ENCODE peak calls at places on chromosomes 7 and 10, in eight cellular contexts. One of them, this sample, is unnamed.

GRCh38 chr7:3451696-3452095 is 150.6 kb downstream of the SDK1 start:
- DNase-seq in fibroblast of lung: no peak
- DNase-seq in OCI-LY7: no peak
- DNase-seq in hepatocyte: no peak
- DNase-seq in mammary epithelial cell: no peak
- DNase-seq in HCT116: no peak
- DNase-seq in GM23248: no peak
- DNase-seq in neuronal stem cell: no peak
- DNase-seq in this sample: no peak

GRCh38 chr7:148729984-148730733 is 31.5 kb downstream of the CUL1 start:
- DNase-seq in mammary epithelial cell: no peak
- DNase-seq in HCT116: no peak
- DNase-seq in hepatocyte: no peak
- DNase-seq in GM23248: peak; percentile 58
- DNase-seq in neuronal stem cell: no peak
- DNase-seq in fibroblast of lung: peak; percentile 58
- DNase-seq in OCI-LY7: no peak
- DNase-seq in this sample: peak; percentile 53

GRCh38 chr10:95518455-95519131 is 42.6 kb downstream of the SORBS1 start:
- DNase-seq in OCI-LY7: no peak
- DNase-seq in neuronal stem cell: no peak
- DNase-seq in hepatocyte: no peak
- DNase-seq in HCT116: no peak
- DNase-seq in GM23248: no peak
- DNase-seq in fibroblast of lung: no peak
- DNase-seq in mammary epithelial cell: no peak
- DNase-seq in this sample: no peak

GRCh38 chr10:6239213-6239991 is 36.7 kb downstream of the PFKFB3 start:
- DNase-seq in GM23248: peak; percentile 99
- DNase-seq in fibroblast of lung: peak; percentile 90
- DNase-seq in mammary epithelial cell: peak; percentile 98
- DNase-seq in OCI-LY7: peak; percentile 9
- DNase-seq in neuronal stem cell: no peak
- DNase-seq in hepatocyte: peak; percentile 88
- DNase-seq in HCT116: peak; percentile 91
- DNase-seq in this sample: peak; percentile 99

GRCh38 chr10:29496341-29497162 is 138.2 kb downstream of the SVIL start:
- DNase-seq in neuronal stem cell: peak; percentile 67
- DNase-seq in fibroblast of lung: peak; percentile 62
- DNase-seq in hepatocyte: peak; percentile 84
- DNase-seq in GM23248: peak; percentile 79
- DNase-seq in mammary epithelial cell: peak; percentile 60
- DNase-seq in OCI-LY7: peak; percentile 76
- DNase-seq in HCT116: peak; percentile 28
- DNase-seq in this sample: peak; percentile 35

GRCh38 chr7:118836933-118837332 is 612.4 kb downstream of the ANKRD7 start:
- DNase-seq in mammary epithelial cell: no peak
- DNase-seq in GM23248: no peak
- DNase-seq in HCT116: no peak
- DNase-seq in OCI-LY7: no peak
- DNase-seq in hepatocyte: no peak
- DNase-seq in fibroblast of lung: no peak
- DNase-seq in neuronal stem cell: no peak
- DNase-seq in this sample: no peak

GRCh38 chr10:33143160-33143728 is 185.2 kb upstream of the ITGB1 start:
- DNase-seq in mammary epithelial cell: peak; percentile 85
- DNase-seq in OCI-LY7: no peak
- DNase-seq in fibroblast of lung: peak; percentile 83
- DNase-seq in hepatocyte: no peak
- DNase-seq in neuronal stem cell: no peak
- DNase-seq in GM23248: peak; percentile 95
- DNase-seq in HCT116: no peak
- DNase-seq in this sample: peak; percentile 86

GRCh38 chr7:101245147-101245668 is 327 bp upstream of the FIS1 start:
- DNase-seq in neuronal stem cell: no peak
- DNase-seq in fibroblast of lung: no peak
- DNase-seq in GM23248: no peak
- DNase-seq in HCT116: no peak
- DNase-seq in OCI-LY7: no peak
- DNase-seq in mammary epithelial cell: no peak
- DNase-seq in hepatocyte: no peak
- DNase-seq in this sample: no peak

GRCh38 chr10:130227883-130228282 is 91.7 kb downstream of the GLRX3 start:
- DNase-seq in neuronal stem cell: no peak
- DNase-seq in mammary epithelial cell: no peak
- DNase-seq in hepatocyte: no peak
- DNase-seq in OCI-LY7: no peak
- DNase-seq in fibroblast of lung: no peak
- DNase-seq in HCT116: no peak
- DNase-seq in GM23248: no peak
- DNase-seq in this sample: no peak

GRCh38 chr7:114085592-114086490 is 167.0 kb upstream of the PPP1R3A start:
- DNase-seq in neuronal stem cell: peak; percentile 45
- DNase-seq in GM23248: peak; percentile 83
- DNase-seq in HCT116: peak; percentile 64
- DNase-seq in fibroblast of lung: peak; percentile 94
- DNase-seq in hepatocyte: peak; percentile 92
- DNase-seq in mammary epithelial cell: peak; percentile 16
- DNase-seq in OCI-LY7: no peak
- DNase-seq in this sample: peak; percentile 68

GRCh38 chr7:154927624-154928125 is 75.2 kb downstream of the PAXIP1 start:
- DNase-seq in mammary epithelial cell: peak; percentile 72
- DNase-seq in neuronal stem cell: peak; percentile 61
- DNase-seq in GM23248: peak; percentile 92
- DNase-seq in hepatocyte: peak; percentile 92
- DNase-seq in fibroblast of lung: peak; percentile 95
- DNase-seq in OCI-LY7: peak; percentile 91
- DNase-seq in HCT116: peak; percentile 87
- DNase-seq in this sample: peak; percentile 73

GRCh38 chr7:157391036-157391710 is 54.4 kb downstream of the DNAJB6 start:
- DNase-seq in neuronal stem cell: no peak
- DNase-seq in mammary epithelial cell: no peak
- DNase-seq in GM23248: no peak
- DNase-seq in hepatocyte: no peak
- DNase-seq in HCT116: no peak
- DNase-seq in fibroblast of lung: no peak
- DNase-seq in OCI-LY7: no peak
- DNase-seq in this sample: no peak

GRCh38 chr7:44087914-44088838 is 5.8 kb upstream of the POLM start:
- DNase-seq in mammary epithelial cell: no peak
- DNase-seq in HCT116: no peak
- DNase-seq in fibroblast of lung: peak; percentile 65
- DNase-seq in hepatocyte: no peak
- DNase-seq in GM23248: peak; percentile 96
- DNase-seq in OCI-LY7: no peak
- DNase-seq in neuronal stem cell: no peak
- DNase-seq in this sample: peak; percentile 83

GRCh38 chr10:36063396-36063795 is 421.3 kb upstream of the FZD8 start:
- DNase-seq in mammary epithelial cell: no peak
- DNase-seq in fibroblast of lung: no peak
- DNase-seq in hepatocyte: no peak
- DNase-seq in neuronal stem cell: no peak
- DNase-seq in OCI-LY7: no peak
- DNase-seq in GM23248: no peak
- DNase-seq in HCT116: no peak
- DNase-seq in this sample: no peak

GRCh38 chr10:77041636-77042258 is 595.9 kb downstream of the KCNMA1 start:
- DNase-seq in GM23248: no peak
- DNase-seq in hepatocyte: no peak
- DNase-seq in HCT116: no peak
- DNase-seq in neuronal stem cell: no peak
- DNase-seq in fibroblast of lung: no peak
- DNase-seq in OCI-LY7: no peak
- DNase-seq in mammary epithelial cell: no peak
- DNase-seq in this sample: no peak

GRCh38 chr10:48634198-48634983 is 29.5 kb upstream of the ARHGAP22 start:
- DNase-seq in hepatocyte: no peak
- DNase-seq in mammary epithelial cell: peak; percentile 21
- DNase-seq in GM23248: peak; percentile 97
- DNase-seq in neuronal stem cell: no peak
- DNase-seq in HCT116: no peak
- DNase-seq in OCI-LY7: peak; percentile 69
- DNase-seq in fibroblast of lung: peak; percentile 91
- DNase-seq in this sample: peak; percentile 70

DNA sequence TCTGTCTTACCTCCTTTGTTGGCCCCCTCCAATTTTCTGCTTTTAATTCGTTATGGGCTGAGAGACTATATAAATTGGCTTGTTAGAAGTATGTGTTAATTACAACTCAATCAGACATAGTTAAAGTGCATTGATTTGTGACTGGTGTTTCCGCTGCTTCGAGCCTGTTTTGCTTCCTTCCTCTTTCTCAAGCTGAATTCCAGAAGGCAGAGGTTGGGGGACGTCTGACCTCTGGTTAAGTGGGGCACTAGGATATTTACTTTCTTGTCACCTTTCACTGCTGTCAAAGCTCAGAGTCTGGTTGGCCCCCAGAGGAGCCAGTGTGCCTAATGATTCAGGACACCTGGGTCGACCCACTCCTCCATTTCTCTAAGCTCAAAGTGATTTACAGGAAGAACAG is 397.0 kb upstream of the NPVF start:
- DNase-seq in hepatocyte: no peak
- DNase-seq in HCT116: no peak
- DNase-seq in GM23248: no peak
- DNase-seq in neuronal stem cell: no peak
- DNase-seq in mammary epithelial cell: no peak
- DNase-seq in fibroblast of lung: no peak
- DNase-seq in OCI-LY7: peak; percentile 39
- DNase-seq in this sample: no peak
- H2AFZ ChIP-seq in hepatocyte: no peak overlapping the region
- H2AFZ ChIP-seq in HCT116: no peak overlapping the region
- H2AFZ ChIP-seq in GM23248: no peak overlapping the region
- H2AFZ ChIP-seq in neuronal stem cell: peak overlapping the region; percentile 43
- H2AFZ ChIP-seq in mammary epithelial cell: no peak overlapping the region
- H2AFZ ChIP-seq in fibroblast of lung: no peak overlapping the region
- H2AFZ ChIP-seq in OCI-LY7: peak overlapping the region; percentile 51
- H2AFZ ChIP-seq in this sample: no peak overlapping the region

GRCh38 chr7:1555046-1555812 is 776 bp downstream of the TMEM184A start:
- DNase-seq in GM23248: peak; percentile 86
- DNase-seq in hepatocyte: peak; percentile 93
- DNase-seq in OCI-LY7: no peak
- DNase-seq in neuronal stem cell: no peak
- DNase-seq in HCT116: no peak
- DNase-seq in fibroblast of lung: peak; percentile 79
- DNase-seq in mammary epithelial cell: peak; percentile 85
- DNase-seq in this sample: peak; percentile 71
- H2AFZ ChIP-seq in GM23248: peak overlapping the region; percentile 44
- H2AFZ ChIP-seq in hepatocyte: no peak overlapping the region
- H2AFZ ChIP-seq in OCI-LY7: no peak overlapping the region
- H2AFZ ChIP-seq in neuronal stem cell: peak overlapping the region; percentile 79
- H2AFZ ChIP-seq in HCT116: no peak overlapping the region
- H2AFZ ChIP-seq in fibroblast of lung: peak overlapping the region; percentile 59
- H2AFZ ChIP-seq in mammary epithelial cell: peak overlapping the region; percentile 84
- H2AFZ ChIP-seq in this sample: peak overlapping the region; percentile 64

DNA sequence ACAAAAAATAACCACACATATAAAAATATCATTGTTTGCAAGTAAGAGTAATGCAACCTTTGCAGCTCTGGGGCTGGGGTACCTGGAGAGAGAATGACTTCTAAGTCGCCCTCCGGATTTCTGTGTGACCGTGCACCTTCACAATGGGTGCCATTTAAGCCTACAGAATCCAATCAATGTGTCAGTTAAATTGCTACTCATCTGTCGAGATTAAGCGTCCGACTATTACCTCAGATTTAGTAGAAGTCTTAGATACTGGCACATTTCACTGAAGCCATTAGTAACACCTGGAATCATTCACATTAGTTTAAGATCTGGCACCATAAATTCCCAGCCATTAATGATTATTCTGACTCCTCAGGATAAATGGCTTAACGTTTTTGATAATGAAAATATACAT is 507.3 kb upstream of the MGMT start:
- DNase-seq in mammary epithelial cell: no peak
- DNase-seq in HCT116: no peak
- DNase-seq in hepatocyte: no peak
- DNase-seq in OCI-LY7: no peak
- DNase-seq in neuronal stem cell: no peak
- DNase-seq in GM23248: no peak
- DNase-seq in fibroblast of lung: no peak
- DNase-seq in this sample: no peak
- H2AFZ ChIP-seq in mammary epithelial cell: no peak overlapping the region
- H2AFZ ChIP-seq in HCT116: no peak overlapping the region
- H2AFZ ChIP-seq in hepatocyte: no peak overlapping the region
- H2AFZ ChIP-seq in OCI-LY7: no peak overlapping the region
- H2AFZ ChIP-seq in neuronal stem cell: no peak overlapping the region
- H2AFZ ChIP-seq in GM23248: no peak overlapping the region
- H2AFZ ChIP-seq in fibroblast of lung: no peak overlapping the region
- H2AFZ ChIP-seq in this sample: no peak overlapping the region

GRCh38 chr10:88565072-88565471 is 18.0 kb downstream of the RNLS start:
- DNase-seq in hepatocyte: peak; percentile 15
- DNase-seq in HCT116: peak; percentile 12
- DNase-seq in fibroblast of lung: peak; percentile 69
- DNase-seq in mammary epithelial cell: peak; percentile 13
- DNase-seq in GM23248: peak; percentile 62
- DNase-seq in OCI-LY7: peak; percentile 40
- DNase-seq in neuronal stem cell: no peak
- DNase-seq in this sample: no peak
- H2AFZ ChIP-seq in hepatocyte: no peak overlapping the region
- H2AFZ ChIP-seq in HCT116: peak overlapping the region; percentile 97
- H2AFZ ChIP-seq in fibroblast of lung: no peak overlapping the region
- H2AFZ ChIP-seq in mammary epithelial cell: no peak overlapping the region
- H2AFZ ChIP-seq in GM23248: peak overlapping the region; percentile 32
- H2AFZ ChIP-seq in OCI-LY7: peak overlapping the region; percentile 7
- H2AFZ ChIP-seq in neuronal stem cell: no peak overlapping the region
- H2AFZ ChIP-seq in this sample: no peak overlapping the region

DNA sequence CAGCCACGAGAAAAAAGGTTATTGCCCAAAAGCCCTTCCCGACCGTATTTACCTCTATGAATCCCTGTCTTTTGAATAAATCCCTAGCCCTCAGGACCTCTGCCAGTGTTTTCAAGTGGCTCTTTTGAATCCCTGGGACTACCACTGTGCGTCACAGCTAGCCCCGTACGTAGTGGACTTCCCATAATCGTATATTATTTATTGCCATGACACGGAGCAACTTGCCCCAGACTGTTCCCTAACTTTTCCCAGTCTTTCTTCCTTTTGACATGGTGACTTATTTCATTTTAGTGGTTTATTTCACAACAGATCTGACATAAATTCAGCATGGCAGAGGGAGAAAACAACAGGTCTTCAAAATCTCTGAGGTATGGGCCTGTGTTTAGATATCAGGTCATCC is 318.6 kb upstream of the KLF6 start:
- DNase-seq in OCI-LY7: no peak
- DNase-seq in fibroblast of lung: no peak
- DNase-seq in HCT116: no peak
- DNase-seq in neuronal stem cell: no peak
- DNase-seq in hepatocyte: no peak
- DNase-seq in mammary epithelial cell: peak; percentile 1
- DNase-seq in GM23248: no peak
- DNase-seq in this sample: no peak
- H2AFZ ChIP-seq in OCI-LY7: no peak overlapping the region
- H2AFZ ChIP-seq in fibroblast of lung: no peak overlapping the region
- H2AFZ ChIP-seq in HCT116: no peak overlapping the region
- H2AFZ ChIP-seq in neuronal stem cell: no peak overlapping the region
- H2AFZ ChIP-seq in hepatocyte: no peak overlapping the region
- H2AFZ ChIP-seq in mammary epithelial cell: no peak overlapping the region
- H2AFZ ChIP-seq in GM23248: no peak overlapping the region
- H2AFZ ChIP-seq in this sample: no peak overlapping the region